ENCODE peak calls at places on chromosomes 1 and 21, in five cellular contexts. J is cardiac muscle cell, O is osteocyte, Y is chondrocyte, T is GM13977. E is an unnamed sample.

GRCh38 chr1:224137518-224137917 is 23.6 kb downstream of the FBXO28 start:
- DNase-seq in T (no peak), Y (no peak), O (no peak), J (no peak), E (no peak)

GRCh38 chr1:13543927-13544556 is 30.2 kb upstream of the LRRC38 start:
- DNase-seq in J (peak), T (no peak), Y (no peak), O (no peak), E (peak)

GRCh38 chr1:171998711-171999110 is 157.4 kb downstream of the DNM3 start:
- DNase-seq in Y (no peak), O (no peak), T (no peak), J (no peak), E (no peak)

GRCh38 chr1:30270468-30270867 is 452.9 kb downstream of the MATN1 start:
- DNase-seq in Y (peak), J (no peak), O (peak), T (no peak), E (no peak)

GRCh38 chr1:222124602-222125001 is 382.7 kb upstream of the DUSP10 start:
- DNase-seq in T (no peak), Y (no peak), O (no peak), J (no peak), E (no peak)

GRCh38 chr1:192477630-192478029 is 97.9 kb upstream of the RGS1 start:
- DNase-seq in O (no peak), T (peak), J (peak), Y (no peak), E (no peak)

GRCh38 chr1:225428066-225428878 is 434 bp upstream of the LBR start:
- DNase-seq in Y (no peak), O (peak), J (peak), T (peak), E (peak)

GRCh38 chr1:207040181-207040533 is 7.6 kb upstream of the C1orf116 start:
- DNase-seq in O (no peak), J (no peak), Y (no peak), T (no peak), E (no peak)

GRCh38 chr1:78601068-78601467 is 19.2 kb upstream of the IFI44L start:
- DNase-seq in Y (no peak), J (no peak), T (no peak), O (no peak), E (no peak)

GRCh38 chr1:73044241-73044640 is 761.9 kb upstream of the NEGR1 start:
- DNase-seq in O (no peak), J (peak), T (no peak), Y (no peak), E (no peak)

GRCh38 chr1:111205724-111206070 is 5.3 kb upstream of the DENND2D start:
- DNase-seq in J (no peak), Y (no peak), T (no peak), O (no peak), E (no peak)

GRCh38 chr1:37714226-37714625 is 21.9 kb downstream of the CDCA8 start:
- DNase-seq in O (no peak), T (no peak), Y (no peak), J (no peak), E (no peak)

GRCh38 chr1:3649342-3650247 is at the start of gene WRAP73:
- DNase-seq in J (peak), T (peak), Y (peak), O (peak), E (peak)
- TF ChIP-seq CTCF in J (peak), T (peak), Y (peak), O (peak), E (peak)

DNA sequence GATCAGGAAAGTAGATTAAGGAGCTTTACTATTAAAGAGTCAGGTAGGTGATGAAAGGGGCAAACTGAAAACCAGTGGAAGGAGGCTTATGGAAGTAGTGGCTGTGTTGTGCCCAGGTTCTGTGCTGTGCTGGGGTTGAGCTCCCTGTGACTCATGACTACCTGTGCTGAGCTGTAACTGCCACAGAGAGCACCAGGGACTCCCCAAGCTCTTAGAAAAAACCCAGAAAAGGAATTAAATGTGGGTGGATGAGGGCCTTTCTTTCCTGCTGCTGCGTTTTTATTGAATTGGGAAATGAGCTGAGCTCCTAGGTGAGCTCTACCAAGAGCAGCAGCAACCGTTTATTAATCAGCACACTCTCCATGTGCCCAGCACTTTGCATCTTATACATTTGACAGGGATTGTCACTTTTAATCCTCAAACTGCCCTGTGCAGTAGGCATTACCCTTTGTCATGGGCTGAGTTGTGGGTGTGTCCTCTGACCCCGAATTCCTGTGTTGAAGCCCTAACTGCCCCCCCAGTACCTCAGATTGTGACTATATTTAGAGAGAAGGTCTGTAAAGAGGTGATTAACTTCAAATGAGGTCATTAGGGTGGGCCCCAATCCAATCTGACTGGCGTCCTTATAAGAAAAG is 65.4 kb downstream of the AK4 start:
- DNase-seq in O (no peak), Y (no peak), T (no peak), J (no peak), E (no peak)
- TF ChIP-seq CTCF in O (no peak), Y (no peak), T (no peak), J (no peak), E (no peak)

GRCh38 chr21:34548782-34549376 is 36.9 kb upstream of the KCNE1 start:
- DNase-seq in T (no peak), J (no peak), O (no peak), Y (no peak), E (no peak)

GRCh38 chr21:34544032-34544496 is 32.1 kb upstream of the KCNE1 start:
- DNase-seq in J (peak), Y (no peak), T (no peak), O (no peak), E (peak)

GRCh38 chr21:34546556-34546955 is 34.5 kb upstream of the KCNE1 start:
- DNase-seq in J (no peak), Y (no peak), O (no peak), T (no peak), E (no peak)

GRCh38 chr21:34543017-34543416 is 31.0 kb upstream of the KCNE1 start:
- DNase-seq in O (no peak), T (no peak), J (no peak), Y (no peak), E (no peak)

DNA sequence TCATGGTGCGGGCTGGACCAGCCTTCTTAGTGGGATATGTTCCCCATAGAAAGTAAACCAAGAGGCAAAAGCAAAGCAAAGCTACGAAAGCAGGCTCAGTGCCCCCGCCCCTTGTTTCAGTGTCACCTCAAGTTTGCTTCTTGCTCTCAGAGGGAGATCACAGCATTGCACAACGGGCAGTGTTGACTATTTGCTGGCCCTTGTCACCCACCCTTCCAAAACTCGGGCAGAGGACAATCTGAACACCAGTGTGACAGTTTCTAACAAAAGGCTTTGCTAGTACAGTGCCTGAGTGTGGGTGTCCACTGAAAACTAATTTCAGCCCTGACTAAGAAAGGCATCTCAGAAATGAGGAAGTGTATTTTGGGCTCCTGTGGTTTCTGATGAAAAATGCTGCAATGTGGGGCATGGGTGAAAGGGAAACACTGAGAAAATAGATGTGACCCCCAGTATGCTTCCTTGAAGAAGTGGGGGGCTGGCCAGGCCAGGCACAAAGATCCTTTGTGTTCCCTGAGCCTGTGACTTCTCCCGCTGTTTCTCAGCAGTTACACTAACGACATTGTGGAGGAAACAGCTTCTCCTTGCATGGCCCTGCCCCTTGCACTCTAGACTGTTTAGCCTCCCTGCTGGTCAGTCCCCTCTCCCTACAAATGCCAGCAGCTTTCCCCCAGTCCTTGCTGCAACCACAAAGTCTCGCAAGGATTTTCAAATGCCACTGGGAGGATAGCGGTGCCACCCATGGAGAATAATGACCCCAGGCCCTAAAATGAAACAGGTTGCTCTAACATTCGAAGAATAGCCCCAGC is 33.3 kb upstream of the KCNE1 start:
- DNase-seq in J (peak), T (peak), O (no peak), Y (no peak), E (peak)
- TF ChIP-seq CTCF in J (no peak), T (no peak), O (no peak), Y (no peak), E (no peak)

DNA sequence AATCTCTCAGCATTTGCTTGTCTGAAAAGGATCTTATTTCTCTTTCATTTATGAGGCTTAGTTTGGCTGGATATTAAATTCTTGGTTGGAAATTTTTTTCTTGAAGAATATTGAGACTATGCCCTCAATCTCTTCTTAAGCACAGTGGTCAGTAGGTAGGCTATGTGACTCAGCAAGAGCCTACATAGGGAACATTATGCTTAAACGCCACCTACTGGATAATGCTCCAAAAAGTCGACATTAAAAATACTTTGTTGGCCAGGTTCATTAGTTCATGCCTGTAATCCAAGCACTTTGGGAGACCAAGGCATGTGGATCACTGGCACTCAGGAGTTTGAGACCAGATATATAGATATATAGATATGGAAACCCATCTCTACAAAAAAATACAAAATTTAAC is 678.0 kb upstream of the USP24 start:
- DNase-seq in O (no peak), J (peak), Y (no peak), T (peak), E (no peak)
- TF ChIP-seq CTCF in O (no peak), J (peak), Y (peak), T (peak), E (peak)

DNA sequence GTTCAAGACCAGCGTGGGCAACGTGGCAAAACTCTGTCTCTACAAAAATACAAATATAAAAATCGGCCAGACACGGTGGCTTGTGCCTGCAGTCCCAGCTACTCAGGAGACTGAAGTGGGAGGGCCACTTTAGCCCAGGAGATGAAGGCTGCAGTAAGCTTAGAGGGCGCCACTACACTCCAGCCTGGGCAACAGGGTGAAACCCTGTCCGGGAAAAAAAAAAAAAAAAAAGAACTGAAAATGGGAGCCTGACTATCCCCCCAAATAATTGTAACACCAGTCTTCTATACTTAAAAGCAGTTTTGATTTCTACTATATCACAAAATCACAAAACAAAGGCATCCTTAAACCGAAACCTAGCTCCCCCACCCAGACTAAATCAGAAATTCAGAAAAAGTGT is 60.3 kb downstream of the CDC42BPA start:
- DNase-seq in T (no peak), O (no peak), Y (no peak), J (no peak), E (no peak)
- TF ChIP-seq CTCF in T (no peak), O (peak), Y (peak), J (no peak), E (no peak)

DNA sequence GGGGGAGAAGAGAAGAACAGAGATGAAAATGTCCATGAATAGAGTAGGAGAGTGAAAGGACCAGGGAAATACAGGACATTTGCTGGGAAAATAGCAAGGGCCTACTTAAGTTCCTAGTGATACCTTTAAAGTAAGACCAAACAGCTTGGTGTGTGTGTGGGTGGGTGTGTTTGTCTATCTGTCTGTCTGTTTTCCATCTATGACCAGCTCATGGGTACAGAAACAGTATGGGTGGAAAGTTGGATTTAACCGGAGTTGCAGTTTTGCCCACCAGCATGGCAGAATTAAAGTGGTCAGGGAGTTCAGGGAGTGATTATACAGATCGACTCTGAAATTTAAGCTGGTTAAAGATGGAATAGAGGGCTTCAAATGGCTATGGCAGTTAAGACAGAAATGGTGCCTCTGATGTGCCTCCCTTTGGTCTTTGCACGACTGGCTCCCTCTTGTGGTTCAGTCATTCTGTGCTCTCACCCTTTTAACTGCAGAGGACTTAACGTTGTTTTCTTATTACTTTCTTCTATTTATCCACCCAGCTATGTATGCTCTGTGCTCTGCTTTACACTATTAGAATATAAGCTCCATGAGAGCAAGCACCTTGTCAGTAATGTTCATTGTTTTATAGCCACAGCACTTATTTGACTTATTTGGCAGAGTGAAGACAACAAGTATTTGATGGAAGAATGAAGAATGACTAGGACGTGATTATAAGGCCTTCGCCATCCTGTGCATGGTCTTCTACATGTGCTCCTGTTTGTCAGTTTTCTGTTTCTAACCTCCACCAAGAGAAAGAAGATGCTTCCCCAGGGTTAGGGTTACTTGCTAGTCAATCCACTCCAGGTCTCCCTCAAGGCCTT is 72.7 kb upstream of the AK4 start:
- DNase-seq in T (peak), O (no peak), Y (no peak), J (peak), E (no peak)
- TF ChIP-seq CTCF in T (peak), O (peak), Y (peak), J (peak), E (peak)

GRCh38 chr1:94672001-94672400 is 130.4 kb upstream of the F3 start:
- DNase-seq in O (no peak), Y (no peak), J (no peak), T (no peak), E (no peak)

GRCh38 chr1:94669213-94669612 is 127.7 kb upstream of the F3 start:
- DNase-seq in O (no peak), Y (no peak), J (peak), T (no peak), E (no peak)

GRCh38 chr1:94668528-94668927 is 127.0 kb upstream of the F3 start:
- DNase-seq in T (no peak), J (no peak), Y (no peak), O (no peak), E (no peak)

GRCh38 chr1:94667716-94668282 is 126.2 kb upstream of the F3 start:
- DNase-seq in Y (no peak), O (no peak), J (no peak), T (no peak), E (no peak)

GRCh38 chr1:94670273-94670672 is 128.7 kb upstream of the F3 start:
- DNase-seq in Y (no peak), J (no peak), T (no peak), O (no peak), E (no peak)
- TF ChIP-seq CTCF in Y (no peak), J (no peak), T (no peak), O (no peak), E (no peak)

GRCh38 chr1:213977486-213977842 is 10.3 kb upstream of the PROX1 start:
- DNase-seq in O (no peak), Y (no peak), T (no peak), J (no peak), E (no peak)
- TF ChIP-seq CTCF in O (no peak), Y (no peak), T (no peak), J (no peak), E (no peak)

GRCh38 chr1:66954208-66954607 is 29.4 kb downstream of the MIER1 start:
- DNase-seq in Y (no peak), T (peak), J (no peak), O (no peak), E (no peak)
- TF ChIP-seq CTCF in Y (no peak), T (no peak), J (no peak), O (no peak), E (no peak)

DNA sequence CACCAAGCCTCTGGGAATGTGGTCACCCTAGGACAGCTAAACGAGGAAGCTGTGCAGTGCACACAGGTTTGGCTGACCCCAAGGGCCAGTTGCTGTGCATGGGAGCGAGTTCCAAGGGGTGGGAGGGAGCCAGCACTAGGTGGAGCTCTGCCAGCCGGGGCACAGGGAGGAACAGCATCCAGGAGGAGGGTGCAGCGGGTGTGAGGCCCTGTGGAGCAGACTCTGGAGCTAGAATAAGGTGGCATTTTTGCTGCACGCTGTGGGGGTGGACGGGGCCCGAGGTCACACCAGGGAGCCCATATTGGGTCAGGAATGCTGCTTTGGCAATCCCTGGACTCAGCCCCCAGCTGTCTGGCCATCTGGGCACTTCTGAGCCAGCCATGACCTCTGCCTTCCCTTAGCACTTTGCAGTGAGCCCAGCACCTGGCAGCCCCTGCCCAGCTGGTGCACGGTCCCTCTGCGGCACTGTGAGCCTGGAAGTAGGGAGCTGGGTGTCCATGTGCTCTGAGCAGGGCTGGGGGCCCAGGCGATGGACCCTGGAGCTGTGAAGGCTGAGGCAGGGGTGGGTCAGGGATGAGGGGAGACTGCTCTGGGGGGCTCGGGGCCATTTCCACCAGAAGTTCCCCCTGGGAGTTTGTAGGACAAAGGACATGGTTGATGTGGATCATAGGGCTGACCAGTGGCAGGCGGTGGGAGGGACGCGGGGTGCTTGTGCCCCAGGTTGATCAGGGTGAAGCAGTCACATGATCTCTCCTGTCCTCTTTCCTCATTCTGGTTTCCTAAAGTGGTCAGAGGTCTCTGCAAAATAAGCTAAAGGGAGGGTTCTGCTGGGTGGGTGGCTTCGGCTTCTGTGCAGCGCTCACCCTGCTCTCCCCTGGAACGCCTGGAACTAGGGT is 8.9 kb downstream of the PDXK start:
- DNase-seq in J (peak), O (no peak), Y (no peak), T (no peak), E (peak)
- TF ChIP-seq CTCF in J (peak), O (peak), Y (peak), T (no peak), E (no peak)

E was measured in lower lobe of right lung.